ENCODE peak calls at places on chromosome 11, in nine cellular contexts. F is HCT116; P is stimulated activated CD4-positive, alpha-beta T cell treated with anti-CD3 and anti-CD28 coated beads, Interleukin-2, amount 100 ng/mL, for 48 hours; C is activated CD8-positive, alpha-beta memory T cell treated with anti-CD3 and anti-CD28 coated beads for 1 hour; G is GM23338; Q is Caki2; T is thoracic aorta; V is left ventricle myocardium inferior; Y is suprapubic skin. K is an unnamed sample.

GRCh38 chr11:19985106-19985505 is 175.2 kb downstream of the DBX1 start:
- DNase-seq in F (no peak), P (no peak), C (no peak), G (no peak), Q (no peak), T (no peak), V (no peak), Y (no peak), K (no peak)

GRCh38 chr11:80379620-80380278 is 938.9 kb upstream of the TENM4 start:
- DNase-seq in F (no peak), P (no peak), C (no peak), G (peak), Q (peak), T (no peak), V (no peak), Y (no peak), K (no peak)

GRCh38 chr11:130945945-130946344 is 29.7 kb upstream of the SNX19 start:
- DNase-seq in F (no peak), P (no peak), C (no peak), G (no peak), Q (no peak), T (peak), V (peak), Y (no peak), K (no peak)

GRCh38 chr11:113683481-113684046 is 22.5 kb downstream of the TMPRSS5 start:
- DNase-seq in F (no peak), P (no peak), C (no peak), G (no peak), Q (no peak), T (no peak), V (no peak), Y (no peak), K (no peak)

GRCh38 chr11:35689081-35689996 is 26.8 kb downstream of the TRIM44 start:
- DNase-seq in F (no peak), P (no peak), C (no peak), G (no peak), Q (no peak), T (no peak), V (no peak), Y (no peak), K (no peak)

GRCh38 chr11:10930224-10930960 is 72.5 kb upstream of the ZBED5 start:
- DNase-seq in F (no peak), P (peak), C (no peak), G (peak), Q (no peak), T (no peak), V (no peak), Y (no peak), K (no peak)

GRCh38 chr11:72598901-72599300 is 75.3 kb downstream of the PDE2A start:
- DNase-seq in F (no peak), P (no peak), C (no peak), G (peak), Q (no peak), T (no peak), V (peak), Y (no peak), K (peak)

GRCh38 chr11:124946735-124947141 is 7.3 kb upstream of the CCDC15 start:
- DNase-seq in F (no peak), P (no peak), C (no peak), G (no peak), Q (no peak), T (no peak), V (no peak), Y (no peak), K (no peak)

GRCh38 chr11:13126430-13126829 is 117.3 kb downstream of the RASSF10 start:
- DNase-seq in F (no peak), P (no peak), C (no peak), G (no peak), Q (peak), T (no peak), V (no peak), Y (no peak), K (peak)

GRCh38 chr11:127000291-127000968 is at the start of gene KIRREL3:
- DNase-seq in F (no peak), P (no peak), C (no peak), G (peak), Q (no peak), T (no peak), V (no peak), Y (no peak), K (peak)

GRCh38 chr11:131883332-131883731 is 512.9 kb downstream of the NTM start:
- DNase-seq in F (no peak), P (no peak), C (no peak), G (peak), Q (no peak), T (no peak), V (no peak), Y (no peak), K (no peak)

GRCh38 chr11:79243412-79244174 is 197.2 kb downstream of the TENM4 start:
- DNase-seq in F (no peak), P (no peak), C (no peak), G (no peak), Q (no peak), T (no peak), V (no peak), Y (no peak), K (no peak)

GRCh38 chr11:31813242-31813960 is 2.3 kb upstream of the PAX6 start:
- DNase-seq in F (no peak), P (no peak), C (no peak), G (peak), Q (no peak), T (no peak), V (no peak), Y (no peak), K (no peak)

GRCh38 chr11:69470793-69471192 is 10.7 kb upstream of the LINC01488 start:
- DNase-seq in F (no peak), P (no peak), C (no peak), G (no peak), Q (no peak), T (no peak), V (peak), Y (no peak), K (no peak)

GRCh38 chr11:126722006-126722736 is 278.4 kb downstream of the KIRREL3 start:
- DNase-seq in F (no peak), P (no peak), C (no peak), G (no peak), Q (no peak), T (no peak), V (no peak), Y (no peak), K (no peak)

GRCh38 chr11:8722156-8722555 is 39.6 kb downstream of the RPL27A start:
- DNase-seq in F (no peak), P (no peak), C (no peak), G (no peak), Q (no peak), T (no peak), V (no peak), Y (no peak), K (no peak)

GRCh38 chr11:4636136-4636535 is 1.1 kb upstream of the OR51D1 start:
- DNase-seq in F (no peak), P (no peak), C (no peak), G (no peak), Q (no peak), T (no peak), V (no peak), Y (no peak), K (no peak)

GRCh38 chr11:134609361-134610115 is 197.5 kb upstream of the B3GAT1 start:
- DNase-seq in F (no peak), P (no peak), C (no peak), G (no peak), Q (no peak), T (no peak), V (no peak), Y (no peak), K (no peak)

GRCh38 chr11:2164861-2165555 is 4.0 kb upstream of the INS start:
- DNase-seq in F (no peak), P (no peak), C (no peak), G (no peak), Q (no peak), T (no peak), V (no peak), Y (no peak), K (no peak)

GRCh38 chr11:86713552-86713951 is 41.1 kb upstream of the ME3 start:
- DNase-seq in F (no peak), P (no peak), C (no peak), G (no peak), Q (no peak), T (no peak), V (no peak), Y (no peak), K (no peak)

GRCh38 chr11:74141274-74141695 is 29.5 kb downstream of the C2CD3 start:
- DNase-seq in F (no peak), P (no peak), C (no peak), G (peak), Q (peak), T (no peak), V (no peak), Y (no peak), K (peak)

GRCh38 chr11:86632499-86633269 is 39.7 kb downstream of the ME3 start:
- DNase-seq in F (peak), P (peak), C (no peak), G (peak), Q (peak), T (peak), V (no peak), Y (no peak), K (peak)

GRCh38 chr11:130707217-130707616 is 209.1 kb downstream of the SNX19 start:
- DNase-seq in F (no peak), P (no peak), C (no peak), G (no peak), Q (no peak), T (no peak), V (no peak), Y (no peak), K (no peak)

GRCh38 chr11:69071086-69071800 is 22.5 kb downstream of the TPCN2 start:
- DNase-seq in F (no peak), P (no peak), C (no peak), G (no peak), Q (no peak), T (no peak), V (no peak), Y (no peak), K (no peak)

GRCh38 chr11:3001496-3001895 is 9.4 kb upstream of the NAP1L4 start:
- DNase-seq in F (no peak), P (no peak), C (no peak), G (no peak), Q (no peak), T (no peak), V (peak), Y (peak), K (no peak)

GRCh38 chr11:12685229-12685628 is 11.0 kb downstream of the TEAD1 start:
- DNase-seq in F (no peak), P (no peak), C (no peak), G (no peak), Q (no peak), T (no peak), V (no peak), Y (no peak), K (no peak)

GRCh38 chr11:76561245-76561644 is 109.3 kb downstream of the LRRC32 start:
- DNase-seq in F (no peak), P (no peak), C (no peak), G (no peak), Q (no peak), T (no peak), V (no peak), Y (no peak), K (no peak)

GRCh38 chr11:46277313-46277622 is 194 bp upstream of the CREB3L1 start:
- DNase-seq in F (no peak), P (no peak), C (no peak), G (peak), Q (no peak), T (no peak), V (no peak), Y (no peak), K (peak)

K was measured in iPS-NIHi11.